ENCODE peak calls at places on chromosomes 12 and 14, in four cellular contexts. I, R, P and O are unnamed samples.

GRCh38 chr12:82461393-82461792 is 103.1 kb downstream of the METTL25 start:
- DNase-seq in I (no peak), P (no peak), R (peak), O (no peak)

GRCh38 chr12:6697584-6698351 is 2.8 kb downstream of the PIANP start:
- DNase-seq in R (peak), I (no peak), P (peak), O (peak)

GRCh38 chr12:104340177-104340576 is 36.6 kb downstream of the EID3 start:
- DNase-seq in I (no peak), P (no peak), R (no peak), O (no peak)

GRCh38 chr14:88233915-88234314 is 89.2 kb downstream of the KCNK10 start:
- DNase-seq in I (no peak), R (no peak), P (no peak), O (peak)

GRCh38 chr12:99984271-99985128 is at the start of gene ANKS1B:
- DNase-seq in P (peak), R (peak), I (no peak), O (peak)

GRCh38 chr14:72256055-72256454 is 323.8 kb downstream of the RGS6 start:
- DNase-seq in P (no peak), R (peak), I (no peak), O (no peak)

GRCh38 chr14:75522919-75523318 is 650 bp downstream of the BATF start:
- DNase-seq in P (no peak), I (no peak), R (no peak), O (no peak)

GRCh38 chr12:7180685-7181084 is 8.8 kb upstream of the PEX5 start:
- DNase-seq in R (no peak), P (no peak), I (no peak), O (no peak)

GRCh38 chr12:6952860-6953416 is 1.8 kb downstream of the PTPN6 start:
- DNase-seq in R (no peak), P (no peak), I (no peak), O (no peak)

GRCh38 chr12:1559729-1560128 is 34.7 kb downstream of the FBXL14 start:
- DNase-seq in P (no peak), I (no peak), R (no peak), O (no peak)

GRCh38 chr14:32259368-32260013 is 56.4 kb upstream of the RNU6-8 start:
- DNase-seq in P (no peak), R (peak), I (no peak), O (no peak)

GRCh38 chr14:64688801-64689200 is 15.4 kb upstream of the PLEKHG3 start:
- DNase-seq in R (no peak), I (no peak), P (no peak), O (no peak)

GRCh38 chr12:92624236-92624635 is 78.6 kb upstream of the PLEKHG7 start:
- DNase-seq in I (no peak), R (peak), P (no peak), O (peak)

GRCh38 chr12:82638324-82638723 is 48.4 kb upstream of the TMTC2 start:
- DNase-seq in R (no peak), I (no peak), P (no peak), O (no peak)

GRCh38 chr12:26953447-26953846 is 15.2 kb downstream of the FGFR1OP2 start:
- DNase-seq in R (no peak), I (no peak), P (no peak), O (no peak)

GRCh38 chr12:119208626-119209061 is 29.9 kb downstream of the HSPB8 start:
- DNase-seq in I (no peak), R (peak), P (no peak), O (no peak)

GRCh38 chr14:28777773-28778606 is 11.4 kb downstream of the FOXG1 start:
- DNase-seq in I (no peak), R (no peak), P (no peak), O (no peak)

GRCh38 chr14:22836301-22837058 is at the start of gene MMP14:
- DNase-seq in I (no peak), R (peak), P (peak), O (peak)

GRCh38 chr14:74945261-74945851 is 10.0 kb downstream of the PGF start:
- DNase-seq in I (no peak), R (peak), P (peak), O (no peak)

GRCh38 chr12:92676710-92677109 is 26.1 kb upstream of the PLEKHG7 start:
- DNase-seq in P (no peak), R (no peak), I (no peak), O (no peak)

GRCh38 chr14:92277031-92277430 is 45.9 kb upstream of the SLC24A4 start:
- DNase-seq in P (no peak), R (no peak), I (no peak), O (no peak)

GRCh38 chr14:71049435-71050147 is 142.3 kb downstream of the PCNX1 start:
- DNase-seq in R (no peak), I (no peak), P (no peak), O (peak)

GRCh38 chr12:21913823-21914222 is 27.4 kb downstream of the ABCC9 start:
- DNase-seq in I (no peak), R (no peak), P (no peak), O (no peak)